ENCODE peak calls at places on chromosomes 16 and 17, in eight cellular contexts. B, F, V, E, D, C, X and A are unnamed samples.

GRCh38 chr16:72590179-72590937 is 418.4 kb upstream of the PMFBP1 start:
- DNase-seq in B (no peak), F (no peak), V (no peak), E (no peak), D (no peak), C (no peak), X (no peak), A (no peak)

GRCh38 chr16:7334801-7335560 is 2.3 kb downstream of the RBFOX1 start:
- DNase-seq in B (no peak), F (no peak), V (no peak), E (no peak), D (no peak), C (no peak), X (no peak), A (no peak)

GRCh38 chr16:75273054-75273925 is 21.9 kb upstream of the BCAR1 start:
- DNase-seq in B (no peak), F (no peak), V (no peak), E (no peak), D (no peak), C (no peak), X (no peak), A (no peak)

GRCh38 chr17:81020767-81021497 is 14.0 kb upstream of the BAIAP2 start:
- DNase-seq in B (no peak), F (no peak), V (no peak), E (no peak), D (no peak), C (no peak), X (peak), A (no peak)

GRCh38 chr16:54484700-54485099 is 198.1 kb upstream of the IRX3 start:
- DNase-seq in B (no peak), F (no peak), V (no peak), E (no peak), D (no peak), C (no peak), X (no peak), A (no peak)

GRCh38 chr17:41521574-41522261 is 3.0 kb upstream of the KRT15 start:
- DNase-seq in B (peak), F (no peak), V (no peak), E (peak), D (no peak), C (peak), X (no peak), A (no peak)

GRCh38 chr17:58210922-58211321 is 8.1 kb downstream of the MKS1 start:
- DNase-seq in B (no peak), F (no peak), V (no peak), E (no peak), D (no peak), C (no peak), X (no peak), A (no peak)

GRCh38 chr16:12574721-12575120 is 229.0 kb downstream of the CPPED1 start:
- DNase-seq in B (no peak), F (peak), V (no peak), E (no peak), D (no peak), C (no peak), X (no peak), A (no peak)

GRCh38 chr17:44587339-44587738 is 30.1 kb downstream of the FZD2 start:
- DNase-seq in B (peak), F (peak), V (no peak), E (peak), D (no peak), C (no peak), X (no peak), A (no peak)

GRCh38 chr17:75270218-75270965 is 639 bp downstream of the MIF4GD start:
- DNase-seq in B (no peak), F (peak), V (peak), E (peak), D (no peak), C (peak), X (peak), A (peak)

GRCh38 chr17:16926591-16927451 is 45.1 kb downstream of the TNFRSF13B start:
- DNase-seq in B (no peak), F (peak), V (no peak), E (no peak), D (no peak), C (no peak), X (no peak), A (no peak)

GRCh38 chr16:22213236-22213635 is 7.2 kb downstream of the EEF2K start:
- DNase-seq in B (no peak), F (no peak), V (no peak), E (no peak), D (no peak), C (no peak), X (no peak), A (no peak)

GRCh38 chr16:66569827-66570405 is 3.7 kb downstream of the CMTM1 start:
- DNase-seq in B (no peak), F (no peak), V (no peak), E (peak), D (no peak), C (peak), X (no peak), A (no peak)

GRCh38 chr16:57469917-57470470 is 7.5 kb downstream of the POLR2C start:
- DNase-seq in B (no peak), F (no peak), V (no peak), E (no peak), D (no peak), C (no peak), X (no peak), A (no peak)

GRCh38 chr16:69701866-69702265 is 24.5 kb downstream of the NQO1 start:
- DNase-seq in B (no peak), F (no peak), V (no peak), E (no peak), D (no peak), C (no peak), X (no peak), A (no peak)

GRCh38 chr16:84737658-84738057 is 37.9 kb downstream of the USP10 start:
- DNase-seq in B (no peak), F (no peak), V (no peak), E (no peak), D (peak), C (no peak), X (no peak), A (no peak)

GRCh38 chr16:58847902-58848661 is 114.0 kb upstream of the GOT2 start:
- DNase-seq in B (no peak), F (no peak), V (no peak), E (no peak), D (no peak), C (peak), X (no peak), A (no peak)

GRCh38 chr16:85755929-85756768 is 5.3 kb upstream of the C16orf74 start:
- DNase-seq in B (no peak), F (no peak), V (no peak), E (no peak), D (no peak), C (no peak), X (no peak), A (no peak)

GRCh38 chr17:45973943-45974859 is 24.8 kb upstream of the STH start:
- DNase-seq in B (no peak), F (peak), V (no peak), E (no peak), D (no peak), C (no peak), X (no peak), A (no peak)

GRCh38 chr17:69761011-69761410 is 314.0 kb upstream of the KCNJ16 start:
- DNase-seq in B (no peak), F (no peak), V (no peak), E (no peak), D (no peak), C (no peak), X (no peak), A (no peak)

GRCh38 chr17:43341705-43342600 is 56.8 kb upstream of the ARL4D start:
- DNase-seq in B (peak), F (no peak), V (peak), E (no peak), D (no peak), C (no peak), X (no peak), A (peak)

GRCh38 chr16:1533443-1533951 is at the start of gene TMEM204:
- DNase-seq in B (peak), F (peak), V (peak), E (no peak), D (no peak), C (peak), X (no peak), A (peak)

GRCh38 chr16:20393801-20394637 is 10.5 kb downstream of the PDILT start:
- DNase-seq in B (no peak), F (no peak), V (no peak), E (no peak), D (no peak), C (no peak), X (no peak), A (no peak)

GRCh38 chr17:57407287-57408063 is 151.2 kb downstream of the MSI2 start:
- DNase-seq in B (no peak), F (no peak), V (no peak), E (no peak), D (peak), C (no peak), X (peak), A (no peak)

GRCh38 chr17:58388302-58389190 is 28.8 kb downstream of the RNF43 start:
- DNase-seq in B (no peak), F (no peak), V (no peak), E (no peak), D (no peak), C (no peak), X (no peak), A (no peak)

GRCh38 chr17:41631890-41632269 is 7.5 kb upstream of the KRT17 start:
- DNase-seq in B (no peak), F (no peak), V (no peak), E (no peak), D (no peak), C (no peak), X (no peak), A (no peak)

GRCh38 chr17:39209317-39210092 is 9.4 kb downstream of the RPL19 start:
- DNase-seq in B (no peak), F (peak), V (peak), E (no peak), D (no peak), C (peak), X (no peak), A (peak)

GRCh38 chr16:57480127-57480753 is 6.1 kb downstream of the DOK4 start:
- DNase-seq in B (no peak), F (peak), V (no peak), E (peak), D (no peak), C (no peak), X (no peak), A (no peak)

GRCh38 chr17:82030470-82031302 is 792 bp upstream of the RAC3 start:
- DNase-seq in B (peak), F (peak), V (peak), E (peak), D (peak), C (peak), X (peak), A (peak)

GRCh38 chr16:66580605-66581209 is 1.4 kb downstream of the CMTM2 start:
- DNase-seq in B (peak), F (no peak), V (no peak), E (no peak), D (no peak), C (no peak), X (no peak), A (no peak)

GRCh38 chr17:65553009-65553645 is 8.3 kb downstream of the AXIN2 start:
- DNase-seq in B (peak), F (peak), V (no peak), E (no peak), D (no peak), C (no peak), X (no peak), A (no peak)

GRCh38 chr16:27489906-27490305 is 59.8 kb downstream of the GTF3C1 start:
- DNase-seq in B (no peak), F (peak), V (no peak), E (no peak), D (no peak), C (no peak), X (no peak), A (no peak)

GRCh38 chr17:73798111-73798748 is 154.0 kb upstream of the SDK2 start:
- DNase-seq in B (peak), F (no peak), V (no peak), E (peak), D (no peak), C (peak), X (no peak), A (no peak)